ENCODE peak calls at places on chromosomes 1 and 21, in five cellular contexts. J is IMR-90, D is A549, E is K562, T is SK-N-SH. U is an unnamed sample.

GRCh38 chr21:27024971-27025370 is 58.1 kb upstream of the ADAMTS5 start:
- DNase-seq in E (no peak), T (no peak), J (peak), D (no peak), U (no peak)

GRCh38 chr1:12573015-12573825 is 44.8 kb downstream of the DHRS3 start:
- DNase-seq in T (no peak), J (no peak), D (no peak), E (no peak), U (no peak)

GRCh38 chr1:21277178-21277577 is 13.1 kb downstream of the ECE1 start:
- DNase-seq in E (no peak), D (no peak), T (no peak), J (no peak), U (no peak)

GRCh38 chr1:43293171-43293570 is 7.6 kb upstream of the TIE1 start:
- DNase-seq in E (no peak), T (no peak), D (no peak), J (no peak), U (no peak)

GRCh38 chr1:26996024-26996423 is 2.5 kb downstream of the TRNP1 start:
- DNase-seq in J (peak), T (no peak), D (no peak), E (no peak), U (no peak)

GRCh38 chr21:33541105-33541711 is 709 bp downstream of the GART start:
- DNase-seq in D (no peak), E (peak), T (no peak), J (peak), U (peak)

GRCh38 chr21:46452719-46453118 is 6.0 kb upstream of the DIP2A start:
- DNase-seq in E (no peak), T (no peak), D (no peak), J (no peak), U (no peak)

GRCh38 chr1:72462506-72462905 is 180.2 kb upstream of the NEGR1 start:
- DNase-seq in J (no peak), T (no peak), E (no peak), D (no peak), U (no peak)

GRCh38 chr1:201501812-201502510 is 5.0 kb downstream of the CSRP1 start:
- DNase-seq in D (no peak), E (no peak), J (no peak), T (no peak), U (no peak)

GRCh38 chr1:89519779-89520358 is 4.8 kb upstream of the LRRC8B start:
- DNase-seq in T (peak), D (peak), E (peak), J (peak), U (no peak)

GRCh38 chr1:150575072-150575489 is 4.3 kb downstream of the MCL1 start:
- DNase-seq in D (no peak), T (no peak), J (no peak), E (no peak), U (no peak)
- H3K4me3 ChIP-seq in D (peak), T (peak), J (peak), E (peak), U (peak)

GRCh38 chr1:54796902-54797301 is 4.2 kb downstream of the TTC22 start:
- DNase-seq in J (no peak), T (no peak), D (no peak), E (no peak), U (no peak)

GRCh38 chr1:54798206-54798605 is 2.9 kb downstream of the TTC22 start:
- DNase-seq in T (no peak), J (no peak), E (no peak), D (no peak), U (no peak)

GRCh38 chr1:54800041-54800898 is 853 bp downstream of the TTC22 start:
- DNase-seq in D (no peak), J (no peak), T (no peak), E (no peak), U (no peak)

GRCh38 chr1:54800899-54801759 is at the start of gene TTC22:
- DNase-seq in J (no peak), T (no peak), E (peak), D (no peak), U (peak)

DNA sequence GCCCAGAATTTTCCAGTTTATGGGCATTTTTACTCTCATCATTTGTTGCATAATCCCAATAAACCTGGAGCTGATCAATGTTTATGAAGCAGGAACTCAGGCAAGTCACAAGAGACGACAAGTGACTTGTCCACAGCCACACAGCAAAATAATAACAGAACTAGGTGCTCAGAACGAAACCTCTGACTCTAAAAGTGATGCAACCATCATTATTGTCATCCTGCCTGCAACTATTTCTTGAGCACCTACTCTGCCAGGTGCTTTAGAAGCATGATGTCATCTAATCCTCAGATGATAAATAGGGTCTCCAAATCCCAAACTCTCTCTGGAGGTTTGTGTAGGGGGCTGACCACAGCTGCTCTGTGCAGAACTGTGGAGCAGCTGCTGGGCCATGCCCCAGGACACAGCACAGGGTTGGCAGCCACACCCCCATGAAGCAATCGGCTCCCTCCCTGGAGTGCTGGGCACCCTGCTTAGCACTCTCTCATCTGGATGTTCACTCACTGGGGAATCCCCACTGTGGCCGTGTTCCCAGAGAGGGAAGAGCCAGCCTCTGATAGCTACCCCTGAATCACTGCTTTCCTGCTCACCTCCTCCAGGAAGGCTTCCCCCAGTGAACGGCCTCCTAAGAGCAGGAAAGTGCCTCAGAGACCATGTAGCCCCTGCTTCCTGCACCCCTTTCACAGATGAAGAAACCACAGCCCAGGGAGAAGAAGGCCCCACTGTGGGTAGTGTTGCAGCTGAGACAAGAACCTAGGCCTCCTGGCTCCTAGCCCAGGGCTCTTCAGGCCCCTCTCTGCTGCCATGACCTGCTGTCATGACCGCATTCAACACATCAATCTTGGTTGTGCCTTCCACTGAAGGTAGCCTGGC is 2.1 kb downstream of the TTC22 start:
- DNase-seq in T (no peak), E (no peak), D (no peak), J (peak), U (peak)
- TF ChIP-seq RCOR1 in T (no peak), E (no peak), D (no peak), J (no peak), U (no peak)

GRCh38 chr1:155166373-155167165 is 6.5 kb downstream of the KRTCAP2 start:
- DNase-seq in T (peak), E (no peak), D (no peak), J (no peak), U (no peak)
- H3K4me3 ChIP-seq in T (no peak), E (no peak), D (no peak), J (no peak), U (no peak)

GRCh38 chr1:191025896-191026642 is 548.4 kb upstream of the BRINP3 start:
- DNase-seq in D (no peak), T (no peak), J (no peak), E (no peak), U (no peak)
- TF ChIP-seq RCOR1 in D (no peak), T (no peak), J (no peak), E (no peak), U (no peak)

GRCh38 chr1:154969246-154969645 is 1.3 kb downstream of the SHC1 start:
- DNase-seq in D (no peak), J (no peak), E (no peak), T (no peak), U (no peak)
- H3K4me3 ChIP-seq in D (peak), J (peak), E (no peak), T (peak), U (no peak)

DNA sequence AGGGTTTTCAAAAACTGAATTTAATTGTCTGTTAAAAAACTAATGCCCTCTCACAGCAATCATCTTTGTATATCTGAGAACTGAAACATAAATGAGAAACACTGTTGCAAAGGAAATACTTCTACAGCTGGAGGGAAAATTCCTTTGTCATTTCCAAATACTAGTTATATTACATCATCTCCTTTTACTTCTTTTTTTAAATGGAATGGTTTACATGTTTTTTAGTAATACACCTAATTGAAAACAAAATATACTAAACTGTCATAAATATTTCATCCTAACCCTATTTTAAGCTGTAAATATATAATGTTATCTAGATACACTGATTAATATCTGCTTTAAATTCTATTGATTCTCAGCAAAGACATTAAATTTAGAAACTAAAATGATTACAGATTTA is 19.1 kb downstream of the CDC42BPA start:
- DNase-seq in E (no peak), T (no peak), J (peak), D (no peak), U (no peak)
- TF ChIP-seq RCOR1 in E (no peak), T (no peak), J (no peak), D (no peak), U (no peak)

U was measured in GM12878.